ENCODE peak calls at places on chromosomes 4 and X, in six cellular contexts. One of them, this sample, is unnamed.

GRCh38 chr4:109723110-109723509 is 6.8 kb downstream of the PLA2G12A start:
- DNase-seq in neural progenitor cell: no peak
- DNase-seq in type B pancreatic cell: no peak
- DNase-seq in stomach: no peak
- DNase-seq in colonic mucosa: no peak
- DNase-seq in GM12864: no peak
- DNase-seq in this sample: no peak

GRCh38 chrX:119410854-119411253 is 11.7 kb downstream of the SLC25A43 start:
- DNase-seq in neural progenitor cell: no peak
- DNase-seq in type B pancreatic cell: no peak
- DNase-seq in stomach: no peak
- DNase-seq in colonic mucosa: no peak
- DNase-seq in GM12864: no peak
- DNase-seq in this sample: no peak

GRCh38 chr4:65391814-65392213 is 278.5 kb downstream of the EPHA5 start:
- DNase-seq in neural progenitor cell: no peak
- DNase-seq in type B pancreatic cell: no peak
- DNase-seq in stomach: no peak
- DNase-seq in colonic mucosa: no peak
- DNase-seq in GM12864: no peak
- DNase-seq in this sample: no peak

GRCh38 chr4:186021461-186022167 is 47.3 kb upstream of the TLR3 start:
- DNase-seq in neural progenitor cell: peak; percentile 88
- DNase-seq in type B pancreatic cell: no peak
- DNase-seq in stomach: no peak
- DNase-seq in colonic mucosa: no peak
- DNase-seq in GM12864: no peak
- DNase-seq in this sample: peak; percentile 39

GRCh38 chr4:6200011-6200921 is at the start of gene JAKMIP1:
- DNase-seq in neural progenitor cell: peak; percentile 91
- DNase-seq in type B pancreatic cell: peak; percentile 89
- DNase-seq in stomach: peak; percentile 87
- DNase-seq in colonic mucosa: peak; percentile 83
- DNase-seq in GM12864: peak; percentile 40
- DNase-seq in this sample: peak; percentile 99

GRCh38 chr4:153146031-153146430 is 58.2 kb upstream of the TRIM2 start:
- DNase-seq in neural progenitor cell: no peak
- DNase-seq in type B pancreatic cell: no peak
- DNase-seq in stomach: no peak
- DNase-seq in colonic mucosa: no peak
- DNase-seq in GM12864: no peak
- DNase-seq in this sample: no peak

GRCh38 chr4:7429069-7429416 is 5.7 kb downstream of the PSAPL1 start:
- DNase-seq in neural progenitor cell: no peak
- DNase-seq in type B pancreatic cell: peak; percentile 53
- DNase-seq in stomach: peak; percentile 24
- DNase-seq in colonic mucosa: no peak
- DNase-seq in GM12864: no peak
- DNase-seq in this sample: no peak

GRCh38 chrX:70754169-70754843 is 154.2 kb downstream of the TEX11 start:
- DNase-seq in neural progenitor cell: no peak
- DNase-seq in type B pancreatic cell: no peak
- DNase-seq in stomach: no peak
- DNase-seq in colonic mucosa: no peak
- DNase-seq in GM12864: no peak
- DNase-seq in this sample: no peak

GRCh38 chrX:67779099-67779498 is 235.3 kb downstream of the AR start:
- DNase-seq in neural progenitor cell: no peak
- DNase-seq in type B pancreatic cell: no peak
- DNase-seq in stomach: no peak
- DNase-seq in colonic mucosa: no peak
- DNase-seq in GM12864: no peak
- DNase-seq in this sample: no peak

GRCh38 chr4:166064706-166065105 is 191.7 kb downstream of the TLL1 start:
- DNase-seq in neural progenitor cell: no peak
- DNase-seq in type B pancreatic cell: no peak
- DNase-seq in stomach: no peak
- DNase-seq in colonic mucosa: no peak
- DNase-seq in GM12864: no peak
- DNase-seq in this sample: no peak

GRCh38 chr4:184688447-184688846 is 38.9 kb downstream of the PRIMPOL start:
- DNase-seq in neural progenitor cell: no peak
- DNase-seq in type B pancreatic cell: no peak
- DNase-seq in stomach: no peak
- DNase-seq in colonic mucosa: no peak
- DNase-seq in GM12864: no peak
- DNase-seq in this sample: no peak

GRCh38 chr4:121675715-121676114 is 21.1 kb downstream of the ANXA5 start:
- DNase-seq in neural progenitor cell: no peak
- DNase-seq in type B pancreatic cell: no peak
- DNase-seq in stomach: no peak
- DNase-seq in colonic mucosa: no peak
- DNase-seq in GM12864: no peak
- DNase-seq in this sample: no peak

GRCh38 chr4:176377705-176378302 is 58.0 kb downstream of the SPCS3 start:
- DNase-seq in neural progenitor cell: no peak
- DNase-seq in type B pancreatic cell: no peak
- DNase-seq in stomach: no peak
- DNase-seq in colonic mucosa: no peak
- DNase-seq in GM12864: no peak
- DNase-seq in this sample: peak; percentile 26

GRCh38 chr4:150816491-150816890 is 198.6 kb downstream of the LRBA start:
- DNase-seq in neural progenitor cell: no peak
- DNase-seq in type B pancreatic cell: no peak
- DNase-seq in stomach: no peak
- DNase-seq in colonic mucosa: no peak
- DNase-seq in GM12864: no peak
- DNase-seq in this sample: no peak

GRCh38 chr4:92814677-92815076 is 510.9 kb downstream of the GRID2 start:
- DNase-seq in neural progenitor cell: no peak
- DNase-seq in type B pancreatic cell: no peak
- DNase-seq in stomach: no peak
- DNase-seq in colonic mucosa: no peak
- DNase-seq in GM12864: no peak
- DNase-seq in this sample: no peak

DNA sequence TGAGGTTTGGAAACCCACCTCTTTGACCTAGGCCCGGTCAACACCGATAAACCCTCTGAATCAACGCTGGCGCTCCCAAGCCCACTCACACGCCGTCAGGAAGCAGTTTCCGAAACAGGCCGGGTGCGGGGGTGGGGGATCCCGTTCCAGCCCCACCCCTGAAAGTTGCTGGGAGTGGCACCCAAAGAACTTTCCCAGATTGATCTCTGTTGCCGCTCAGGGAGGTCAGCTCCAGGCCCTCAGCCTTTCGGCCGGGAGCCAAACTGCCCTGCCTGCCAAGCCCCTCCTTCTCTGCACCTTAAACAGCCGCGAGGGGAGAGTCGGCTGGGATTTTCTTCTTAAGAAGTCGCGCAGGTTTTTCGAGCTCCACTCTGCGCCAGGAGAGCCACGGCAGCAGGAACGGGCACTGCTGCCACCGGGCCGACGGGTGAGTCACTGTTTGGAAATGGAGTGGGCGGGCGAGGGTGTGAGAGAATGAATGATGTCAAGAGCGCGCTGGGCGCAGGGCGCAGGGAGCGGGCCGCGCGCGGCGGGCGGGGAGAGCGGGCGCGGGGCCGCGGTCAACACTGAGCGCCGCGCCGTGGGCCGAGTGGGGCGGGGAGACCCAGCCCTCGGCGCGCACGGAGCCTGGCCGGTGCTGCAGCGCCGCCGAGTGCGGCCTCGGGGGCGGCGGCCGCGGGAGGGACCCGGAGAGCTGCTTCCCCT is at the start of gene SGMS2:
- DNase-seq in neural progenitor cell: peak; percentile 69
- DNase-seq in type B pancreatic cell: peak; percentile 84
- DNase-seq in stomach: peak; percentile 93
- DNase-seq in colonic mucosa: peak; percentile 91
- DNase-seq in GM12864: no peak
- DNase-seq in this sample: peak; percentile 60
- TF ChIP-seq CTCF in neural progenitor cell: no peak
- TF ChIP-seq CTCF in type B pancreatic cell: no peak
- TF ChIP-seq CTCF in stomach: no peak
- TF ChIP-seq CTCF in colonic mucosa: no peak
- TF ChIP-seq CTCF in GM12864: no peak
- TF ChIP-seq CTCF in this sample: no peak

GRCh38 chrX:131746491-131746968 is 202.7 kb downstream of the OR13H1 start:
- DNase-seq in neural progenitor cell: no peak
- DNase-seq in type B pancreatic cell: no peak
- DNase-seq in stomach: peak; percentile 86
- DNase-seq in colonic mucosa: peak; percentile 91
- DNase-seq in GM12864: no peak
- DNase-seq in this sample: no peak
- TF ChIP-seq CTCF in neural progenitor cell: no peak
- TF ChIP-seq CTCF in type B pancreatic cell: no peak
- TF ChIP-seq CTCF in stomach: no peak
- TF ChIP-seq CTCF in colonic mucosa: no peak
- TF ChIP-seq CTCF in GM12864: no peak
- TF ChIP-seq CTCF in this sample: no peak

GRCh38 chrX:140141444-140142029 is 176.2 kb upstream of the CXorf66 start:
- DNase-seq in neural progenitor cell: peak; percentile 51
- DNase-seq in type B pancreatic cell: no peak
- DNase-seq in stomach: peak; percentile 31
- DNase-seq in colonic mucosa: peak; percentile 26
- DNase-seq in GM12864: no peak
- DNase-seq in this sample: peak; percentile 20
- TF ChIP-seq CTCF in neural progenitor cell: peak; percentile 69
- TF ChIP-seq CTCF in type B pancreatic cell: peak; percentile 88
- TF ChIP-seq CTCF in stomach: peak; percentile 29
- TF ChIP-seq CTCF in colonic mucosa: peak; percentile 51
- TF ChIP-seq CTCF in GM12864: peak; percentile 46
- TF ChIP-seq CTCF in this sample: no peak

DNA sequence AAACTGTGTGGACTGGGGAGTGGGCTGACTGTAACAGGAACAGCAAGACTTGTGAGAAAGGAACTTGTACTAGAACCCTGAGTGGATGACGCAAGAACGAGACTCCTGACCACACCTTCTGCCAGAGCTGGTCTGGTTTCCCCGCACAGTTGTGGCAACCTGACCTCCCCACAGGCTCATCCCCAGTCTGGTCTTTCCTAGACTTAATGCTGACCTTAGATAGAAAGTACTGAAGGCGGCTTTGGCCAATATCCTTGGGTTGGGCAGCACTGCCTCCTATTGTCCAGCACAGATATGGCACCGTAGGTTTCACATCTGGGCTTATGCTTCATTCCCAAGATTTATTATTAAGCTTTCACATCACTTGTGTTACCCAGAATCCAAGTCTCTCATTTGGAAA is 137.8 kb upstream of the FRG1 start:
- DNase-seq in neural progenitor cell: peak; percentile 44
- DNase-seq in type B pancreatic cell: no peak
- DNase-seq in stomach: no peak
- DNase-seq in colonic mucosa: no peak
- DNase-seq in GM12864: no peak
- DNase-seq in this sample: no peak
- TF ChIP-seq CTCF in neural progenitor cell: peak; percentile 72
- TF ChIP-seq CTCF in type B pancreatic cell: peak; percentile 25
- TF ChIP-seq CTCF in stomach: no peak
- TF ChIP-seq CTCF in colonic mucosa: no peak
- TF ChIP-seq CTCF in GM12864: no peak
- TF ChIP-seq CTCF in this sample: no peak

This sample was measured in GM20000.